ENCODE peak calls at places on chromosomes 1 and 21, in six cellular contexts. I is frontal cortex, P is HT-29, H is adipocyte, N is NCI-H446 treated with DMSO at 0.1 percent for 48 hours, X is progenitor cell of endocrine pancreas. C is an unnamed sample.

GRCh38 chr21:45983981-45984551 is 2.5 kb downstream of the COL6A1 start:
- DNase-seq in N (no peak), I (no peak), P (no peak), H (no peak), X (no peak), C (no peak)

GRCh38 chr21:45102391-45102932 is 28.1 kb downstream of the ADARB1 start:
- DNase-seq in X (no peak), P (peak), H (peak), N (no peak), I (no peak), C (peak)

GRCh38 chr1:31412732-31413404 is at the start of gene SERINC2:
- DNase-seq in P (peak), N (no peak), I (peak), H (peak), X (peak), C (no peak)

GRCh38 chr1:233368106-233368783 is 40.7 kb downstream of the MAP3K21 start:
- DNase-seq in N (no peak), I (no peak), P (no peak), X (no peak), H (peak), C (no peak)

GRCh38 chr1:232038704-232039103 is 412.1 kb downstream of the DISC1 start:
- DNase-seq in I (no peak), P (no peak), X (no peak), H (no peak), N (peak), C (no peak)

GRCh38 chr21:34546556-34546955 is 34.5 kb upstream of the KCNE1 start:
- DNase-seq in I (no peak), N (no peak), P (no peak), X (no peak), H (no peak), C (no peak)

GRCh38 chr1:161304927-161305871 is 4.6 kb downstream of the MPZ start:
- DNase-seq in H (no peak), N (no peak), I (no peak), P (no peak), X (no peak), C (no peak)

GRCh38 chr1:2457444-2457843 is 18.6 kb upstream of the PLCH2 start:
- DNase-seq in H (no peak), X (no peak), I (no peak), N (no peak), P (no peak), C (no peak)

GRCh38 chr1:4700801-4701200 is 46.4 kb downstream of the AJAP1 start:
- DNase-seq in N (no peak), H (no peak), P (peak), I (peak), X (no peak), C (no peak)

GRCh38 chr1:40820251-40820797 is 36.7 kb downstream of the KCNQ4 start:
- DNase-seq in I (no peak), N (no peak), H (peak), X (no peak), P (no peak), C (no peak)

GRCh38 chr1:238465449-238465848 is 574.7 kb upstream of the ZP4 start:
- DNase-seq in N (no peak), H (peak), X (no peak), P (no peak), I (no peak), C (no peak)

GRCh38 chr1:98704474-98704873 is 43.0 kb downstream of the SNX7 start:
- DNase-seq in N (peak), X (no peak), I (no peak), H (no peak), P (no peak), C (peak)